ENCODE peak calls at places on chromosomes 12 and 14, in seven cellular contexts. K is uterus; G is brain microvascular endothelial cell; A is HCT116; V is pancreas; F is CD4-positive, alpha-beta memory T cell; B is kidney epithelial cell. Q is an unnamed sample.

GRCh38 chr14:91919814-91920213 is 27.7 kb downstream of the FBLN5 start:
- DNase-seq in K (no peak), G (peak; percentile 28), A (no peak), V (no peak), F (no peak), B (no peak), Q (peak; percentile 76)

GRCh38 chr12:121230538-121230907 is 20.6 kb downstream of the P2RX4 start:
- DNase-seq in K (no peak), G (no peak), A (no peak), V (peak; percentile 49), F (no peak), B (no peak), Q (peak; percentile 29)

GRCh38 chr14:31208546-31209424 is 1.2 kb upstream of the HECTD1 start:
- DNase-seq in K (no peak), G (no peak), A (no peak), V (no peak), F (no peak), B (no peak), Q (no peak)

GRCh38 chr12:6692888-6693287 is 3.7 kb upstream of the ZNF384 start:
- DNase-seq in K (no peak), G (no peak), A (no peak), V (no peak), F (no peak), B (no peak), Q (no peak)

GRCh38 chr14:103657466-103657865 is 28.5 kb downstream of the KLC1 start:
- DNase-seq in K (peak; percentile 40), G (peak; percentile 75), A (no peak), V (no peak), F (no peak), B (no peak), Q (peak; percentile 36)

GRCh38 chr12:39972119-39972518 is 133.8 kb downstream of the SLC2A13 start:
- DNase-seq in K (no peak), G (no peak), A (no peak), V (no peak), F (no peak), B (no peak), Q (no peak)

GRCh38 chr12:868722-869121 is 80.8 kb downstream of the RAD52 start:
- DNase-seq in K (no peak), G (no peak), A (no peak), V (no peak), F (no peak), B (no peak), Q (no peak)

GRCh38 chr12:91129662-91130362 is 18.5 kb upstream of the LUM start:
- DNase-seq in K (no peak), G (no peak), A (no peak), V (no peak), F (no peak), B (no peak), Q (no peak)

GRCh38 chr12:89497005-89497404 is 27.6 kb downstream of the GALNT4 start:
- DNase-seq in K (no peak), G (no peak), A (no peak), V (no peak), F (no peak), B (no peak), Q (no peak)

GRCh38 chr14:98582276-98582675 is 689.7 kb downstream of the BCL11B start:
- DNase-seq in K (no peak), G (no peak), A (no peak), V (no peak), F (no peak), B (no peak), Q (no peak)

GRCh38 chr14:37588667-37588955 is 6.4 kb downstream of the FOXA1 start:
- DNase-seq in K (no peak), G (no peak), A (no peak), V (no peak), F (no peak), B (no peak), Q (no peak)

GRCh38 chr12:91884216-91884615 is 261.4 kb downstream of the BTG1 start:
- DNase-seq in K (no peak), G (no peak), A (no peak), V (no peak), F (no peak), B (no peak), Q (no peak)

GRCh38 chr12:106288510-106289195 is 13.9 kb upstream of the TCP11L2 start:
- DNase-seq in K (no peak), G (peak; percentile 89), A (peak; percentile 76), V (no peak), F (no peak), B (peak; percentile 84), Q (no peak)

GRCh38 chr12:132186857-132187620 is 42.8 kb downstream of the NOC4L start:
- DNase-seq in K (no peak), G (no peak), A (no peak), V (peak; percentile 57), F (no peak), B (no peak), Q (no peak)

GRCh38 chr12:75183967-75184366 is 25.7 kb downstream of the KCNC2 start:
- DNase-seq in K (no peak), G (no peak), A (no peak), V (no peak), F (no peak), B (no peak), Q (no peak)

GRCh38 chr12:64395739-64396138 is 5.2 kb upstream of the C12orf56 start:
- DNase-seq in K (no peak), G (no peak), A (no peak), V (no peak), F (no peak), B (no peak), Q (no peak)

GRCh38 chr14:99514552-99515300 is 33.5 kb downstream of the CCNK start:
- DNase-seq in K (no peak), G (no peak), A (no peak), V (peak; percentile 74), F (no peak), B (no peak), Q (peak; percentile 52)

GRCh38 chr14:105488781-105489606 is 2.1 kb upstream of the TEDC1 start:
- DNase-seq in K (no peak), G (no peak), A (no peak), V (peak; percentile 87), F (peak; percentile 30), B (no peak), Q (peak; percentile 32)

GRCh38 chr12:82625523-82625922 is 61.2 kb upstream of the TMTC2 start:
- DNase-seq in K (no peak), G (no peak), A (no peak), V (no peak), F (no peak), B (no peak), Q (no peak)

GRCh38 chr12:113476093-113476986 is 4.7 kb upstream of the LHX5 start:
- DNase-seq in K (no peak), G (no peak), A (no peak), V (no peak), F (no peak), B (no peak), Q (no peak)

GRCh38 chr14:80455031-80455430 is 243.7 kb upstream of the DIO2 start:
- DNase-seq in K (no peak), G (no peak), A (no peak), V (no peak), F (no peak), B (no peak), Q (no peak)

GRCh38 chr14:71432334-71432733 is 499.9 kb upstream of the RGS6 start:
- DNase-seq in K (no peak), G (no peak), A (no peak), V (no peak), F (no peak), B (no peak), Q (no peak)
- H3K27me3 ChIP-seq in K (no peaks in the 10 kb centered on the region), G (no peaks in the 10 kb centered on the region), A (no peaks in the 10 kb centered on the region), V (no peaks in the 10 kb centered on the region), F (no peaks in the 10 kb centered on the region), B (no peaks in the 10 kb centered on the region), Q (no peaks in the 10 kb centered on the region)

GRCh38 chr12:124765571-124766489 is 97.8 kb downstream of the SCARB1 start:
- DNase-seq in K (no peak), G (no peak), A (no peak), V (no peak), F (no peak), B (no peak), Q (no peak)

GRCh38 chr12:124767075-124767821 is 96.4 kb downstream of the SCARB1 start:
- DNase-seq in K (peak; percentile 80), G (peak; percentile 54), A (no peak), V (peak; percentile 88), F (peak; percentile 81), B (no peak), Q (peak; percentile 88)

GRCh38 chr12:124768462-124769165 is 95.0 kb downstream of the SCARB1 start:
- DNase-seq in K (no peak), G (no peak), A (no peak), V (no peak), F (no peak), B (no peak), Q (no peak)

GRCh38 chr12:124764870-124765570 is 98.6 kb downstream of the SCARB1 start:
- DNase-seq in K (peak; percentile 79), G (peak; percentile 55), A (no peak), V (no peak), F (no peak), B (peak; percentile 89), Q (no peak)

GRCh38 chr12:124766745-124767074 is 97.0 kb downstream of the SCARB1 start:
- DNase-seq in K (no peak), G (no peak), A (no peak), V (no peak), F (no peak), B (no peak), Q (no peak)
- H3K27me3 ChIP-seq in K (no peaks in the 10 kb centered on the region), G (no peaks in the 10 kb centered on the region), A (no peaks in the 10 kb centered on the region), V (no peaks in the 10 kb centered on the region), F (no peaks in the 10 kb centered on the region), B (no peaks in the 10 kb centered on the region), Q (no peaks in the 10 kb centered on the region)

GRCh38 chr12:130223767-130224244 is 61.5 kb downstream of the FZD10 start:
- DNase-seq in K (no peak), G (no peak), A (no peak), V (no peak), F (no peak), B (no peak), Q (no peak)
- H3K27me3 ChIP-seq in K (no peaks in the 10 kb centered on the region), G (no peaks in the 10 kb centered on the region), A (no peaks in the 10 kb centered on the region), V (no peaks in the 10 kb centered on the region), F (no peaks in the 10 kb centered on the region), B (no peaks in the 10 kb centered on the region), Q (no peaks in the 10 kb centered on the region)

DNA sequence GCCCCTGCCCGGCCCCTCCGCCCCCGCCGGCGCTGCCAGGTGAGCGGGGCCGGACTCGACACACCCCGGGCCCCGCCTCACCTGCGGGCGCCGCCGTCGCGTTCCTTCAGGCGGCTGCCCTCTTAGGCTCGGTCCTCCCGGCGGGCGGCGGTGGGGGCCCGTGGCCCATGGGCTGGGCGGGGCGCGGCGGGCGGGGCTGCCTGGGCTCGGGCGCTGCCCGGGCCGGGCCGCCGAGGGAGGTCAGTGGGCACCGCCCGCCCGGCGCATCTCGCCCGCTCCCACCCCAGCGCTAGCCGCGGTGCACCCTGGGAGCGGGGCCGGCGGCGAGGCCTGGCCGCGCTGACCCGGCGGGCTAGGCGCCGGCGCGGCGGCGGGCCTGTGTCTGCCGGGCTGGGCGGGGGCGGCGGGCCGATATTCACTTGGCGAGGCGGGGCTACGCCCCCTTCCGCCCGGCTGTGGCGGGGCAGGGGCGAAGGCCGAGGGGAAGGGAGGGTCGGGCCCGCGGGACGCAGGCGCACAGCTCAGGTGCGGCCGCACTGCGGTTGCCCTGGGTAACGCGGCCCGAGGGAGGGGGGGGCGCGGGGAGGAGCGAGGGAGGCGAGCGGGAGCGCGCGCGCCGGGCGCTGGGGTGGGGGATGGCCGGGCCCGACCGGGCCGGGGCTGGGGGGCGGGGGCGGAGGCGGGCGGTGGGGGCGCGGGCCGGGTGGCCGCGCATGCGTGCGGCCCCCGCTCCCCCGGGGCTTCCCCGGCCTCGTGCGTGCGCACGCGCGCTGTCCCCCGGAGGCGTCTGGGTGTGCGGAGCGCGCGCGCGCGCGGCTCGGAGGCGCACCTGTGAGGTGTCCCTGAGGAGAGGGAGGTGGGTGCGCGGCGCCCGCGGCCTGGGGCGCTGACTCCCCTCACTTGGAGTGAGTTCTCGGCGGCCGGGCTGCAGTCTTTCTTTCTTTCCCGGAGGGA is at the start of the genes CCDC92 and ZNF664:
- DNase-seq in K (peak; percentile 89), G (peak; percentile 81), A (peak; percentile 83), V (peak; percentile 98), F (peak; percentile 96), B (no peak), Q (peak; percentile 93)
- H3K27me3 ChIP-seq in K (no peaks in the 10 kb centered on the region), G (no peaks in the 10 kb centered on the region), A (no peaks in the 10 kb centered on the region), V (no peaks in the 10 kb centered on the region), F (no peaks in the 10 kb centered on the region), B (no peaks in the 10 kb centered on the region), Q (no peaks in the 10 kb centered on the region)